ENCODE peak calls at places on chromosome 4, in ten cellular contexts. E, J, N, F, A, O, T, Y, C and B are unnamed samples.

GRCh38 chr4:106971586-106971985 is 64.5 kb downstream of the DKK2 start:
- DNase-seq in T (no peak), N (no peak), O (no peak), F (no peak), Y (no peak), E (no peak), C (no peak), A (no peak), J (no peak), B (no peak)

GRCh38 chr4:23959401-23960148 is 69.7 kb upstream of the PPARGC1A start:
- DNase-seq in C (no peak), A (no peak), Y (no peak), F (peak; percentile 80), N (no peak), E (no peak), J (no peak), O (no peak), T (no peak), B (no peak)

GRCh38 chr4:112378858-112379257 is 81.7 kb downstream of the ALPK1 start:
- DNase-seq in N (no peak), E (no peak), A (no peak), Y (no peak), O (no peak), F (no peak), T (no peak), C (no peak), J (no peak), B (no peak)

GRCh38 chr4:19224820-19225219 is 1026.9 kb upstream of the SLIT2 start:
- DNase-seq in E (no peak), J (no peak), A (no peak), T (no peak), Y (no peak), F (no peak), O (no peak), C (no peak), N (no peak), B (no peak)

GRCh38 chr4:89482248-89482647 is 174.6 kb upstream of the GPRIN3 start:
- DNase-seq in C (no peak), E (peak; percentile 27), Y (no peak), F (no peak), J (no peak), O (no peak), N (no peak), T (no peak), A (no peak), B (no peak)

GRCh38 chr4:140031706-140032105 is 122.3 kb downstream of the MAML3 start:
- DNase-seq in N (no peak), A (no peak), E (no peak), T (no peak), O (no peak), Y (no peak), J (no peak), C (no peak), F (no peak), B (no peak)

GRCh38 chr4:76744253-76744921 is 153.6 kb downstream of the SOWAHB start:
- DNase-seq in Y (no peak), E (peak; percentile 63), T (no peak), J (no peak), C (no peak), N (no peak), F (no peak), A (no peak), O (no peak), B (no peak)

GRCh38 chr4:147136308-147136707 is 190.6 kb upstream of the TTC29 start:
- DNase-seq in O (no peak), T (no peak), N (no peak), A (no peak), J (no peak), Y (no peak), F (peak; percentile 32), C (no peak), E (no peak), B (no peak)

GRCh38 chr4:83605744-83606172 is 69.8 kb downstream of the GPAT3 start:
- DNase-seq in N (no peak), C (no peak), O (no peak), Y (no peak), T (no peak), F (no peak), A (no peak), E (no peak), J (no peak), B (no peak)

GRCh38 chr4:8647626-8648025 is 55.1 kb downstream of the CPZ start:
- DNase-seq in C (no peak), O (no peak), F (no peak), A (no peak), N (no peak), Y (no peak), T (no peak), E (no peak), J (no peak), B (no peak)

GRCh38 chr4:168095776-168096443 is 3.6 kb downstream of the ANXA10 start:
- DNase-seq in A (no peak), J (no peak), F (no peak), N (no peak), Y (no peak), C (no peak), E (peak; percentile 1), T (no peak), O (no peak), B (no peak)

GRCh38 chr4:133152330-133152791 is 3.3 kb downstream of the PCDH10 start:
- DNase-seq in A (no peak), N (no peak), F (no peak), E (no peak), O (peak; percentile 20), Y (no peak), J (no peak), C (no peak), T (no peak), B (no peak)

GRCh38 chr4:88791274-88791673 is 93.6 kb upstream of the NAP1L5 start:
- DNase-seq in N (no peak), Y (no peak), F (no peak), E (no peak), T (no peak), A (peak; percentile 26), C (no peak), J (no peak), O (no peak), B (no peak)

GRCh38 chr4:25767877-25768475 is 94.8 kb downstream of the SEL1L3 start:
- DNase-seq in Y (no peak), N (no peak), J (no peak), O (peak; percentile 58), E (peak; percentile 60), T (peak; percentile 29), C (no peak), A (peak; percentile 31), F (peak; percentile 73), B (no peak)

GRCh38 chr4:20565075-20565721 is 135.1 kb upstream of the PACRGL start:
- DNase-seq in O (no peak), N (no peak), J (no peak), T (no peak), Y (no peak), E (no peak), A (no peak), C (no peak), F (no peak), B (no peak)

GRCh38 chr4:89226665-89227572 is 80.7 kb downstream of the GPRIN3 start:
- DNase-seq in T (peak; percentile 90), J (peak; percentile 56), E (peak; percentile 33), C (peak; percentile 87), F (peak; percentile 84), Y (peak; percentile 69), O (peak; percentile 83), A (peak; percentile 45), N (peak; percentile 73), B (peak; percentile 62)

GRCh38 chr4:75678473-75678872 is 5.3 kb upstream of the G3BP2 start:
- DNase-seq in A (no peak), N (no peak), Y (no peak), E (no peak), C (no peak), O (no peak), T (no peak), F (no peak), J (no peak), B (no peak)

GRCh38 chr4:86043755-86044592 is 315.9 kb downstream of the MAPK10 start:
- DNase-seq in F (no peak), E (no peak), A (no peak), T (peak; percentile 6), O (peak; percentile 44), N (peak; percentile 1), C (peak; percentile 23), Y (no peak), J (no peak), B (no peak)

GRCh38 chr4:105401278-105401677 is 72.6 kb downstream of the PPA2 start:
- DNase-seq in C (no peak), N (no peak), F (no peak), A (no peak), J (no peak), Y (no peak), E (no peak), O (no peak), T (no peak), B (no peak)

GRCh38 chr4:680931-681645 is 6.7 kb downstream of the MYL5 start:
- DNase-seq in O (peak; percentile 57), N (peak; percentile 44), T (peak; percentile 74), C (no peak), E (peak; percentile 74), A (no peak), Y (no peak), J (no peak), F (peak; percentile 83), B (peak; percentile 83)

GRCh38 chr4:153205028-153205648 is 895 bp downstream of the TRIM2 start:
- DNase-seq in F (no peak), E (no peak), O (no peak), N (peak; percentile 69), Y (peak; percentile 31), J (no peak), A (no peak), C (peak; percentile 38), T (peak; percentile 66), B (peak; percentile 45)

GRCh38 chr4:26020896-26021295 is 106.9 kb downstream of the SMIM20 start:
- DNase-seq in O (no peak), C (no peak), F (no peak), J (no peak), A (no peak), Y (no peak), T (no peak), N (no peak), E (no peak), B (no peak)